ENCODE peak calls at places on chromosomes 5 and 9, in seven cellular contexts. A is PC-9, Z is brain microvascular endothelial cell, X is heart left ventricle, Y is transverse colon, O is mammary epithelial cell, T is ovary. B is an unnamed sample.
A peak's percentile ranks its signal among the peaks of the same experiment; 100 is the strongest.

GRCh38 chr5:153276151-153276550 is 214.3 kb upstream of the GRIA1 start:
- DNase-seq in A (no peak), Z (peak; percentile 2), X (no peak), Y (no peak), O (peak; percentile 35), T (no peak), B (no peak)

GRCh38 chr9:127835930-127836586 is 18.4 kb downstream of the ENG start:
- DNase-seq in A (no peak), Z (peak; percentile 82), X (peak; percentile 70), Y (peak; percentile 47), O (no peak), T (peak; percentile 76), B (no peak)

GRCh38 chr9:79461735-79462134 is 110.0 kb upstream of the TLE4 start:
- DNase-seq in A (no peak), Z (no peak), X (no peak), Y (no peak), O (no peak), T (no peak), B (no peak)

GRCh38 chr5:128749584-128749983 is 211.5 kb upstream of the FBN2 start:
- DNase-seq in A (no peak), Z (no peak), X (no peak), Y (no peak), O (no peak), T (no peak), B (no peak)

GRCh38 chr5:146561711-146562110 is 45.7 kb upstream of the GPR151 start:
- DNase-seq in A (no peak), Z (no peak), X (no peak), Y (no peak), O (no peak), T (no peak), B (no peak)

GRCh38 chr5:88741964-88742363 is 141.0 kb downstream of the MEF2C start:
- DNase-seq in A (no peak), Z (no peak), X (no peak), Y (no peak), O (no peak), T (no peak), B (no peak)

GRCh38 chr9:111094433-111095421 is 56.5 kb upstream of the LPAR1 start:
- DNase-seq in A (no peak), Z (peak; percentile 72), X (peak; percentile 32), Y (peak; percentile 15), O (peak; percentile 43), T (no peak), B (no peak)

GRCh38 chr5:113678924-113679575 is 165.6 kb downstream of the YTHDC2 start:
- DNase-seq in A (no peak), Z (peak; percentile 23), X (no peak), Y (peak; percentile 9), O (peak; percentile 36), T (no peak), B (no peak)

GRCh38 chr5:42423285-42424152 is at the start of gene GHR:
- DNase-seq in A (no peak), Z (peak; percentile 89), X (peak; percentile 88), Y (peak; percentile 82), O (peak; percentile 84), T (peak; percentile 83), B (peak; percentile 77)

GRCh38 chr5:173663810-173664526 is 47.5 kb upstream of the BOD1 start:
- DNase-seq in A (no peak), Z (peak; percentile 7), X (peak; percentile 54), Y (no peak), O (no peak), T (no peak), B (peak; percentile 50)

GRCh38 chr9:100070071-100070470 is 28.7 kb downstream of the ERP44 start:
- DNase-seq in A (no peak), Z (no peak), X (no peak), Y (no peak), O (peak; percentile 19), T (no peak), B (no peak)

DNA sequence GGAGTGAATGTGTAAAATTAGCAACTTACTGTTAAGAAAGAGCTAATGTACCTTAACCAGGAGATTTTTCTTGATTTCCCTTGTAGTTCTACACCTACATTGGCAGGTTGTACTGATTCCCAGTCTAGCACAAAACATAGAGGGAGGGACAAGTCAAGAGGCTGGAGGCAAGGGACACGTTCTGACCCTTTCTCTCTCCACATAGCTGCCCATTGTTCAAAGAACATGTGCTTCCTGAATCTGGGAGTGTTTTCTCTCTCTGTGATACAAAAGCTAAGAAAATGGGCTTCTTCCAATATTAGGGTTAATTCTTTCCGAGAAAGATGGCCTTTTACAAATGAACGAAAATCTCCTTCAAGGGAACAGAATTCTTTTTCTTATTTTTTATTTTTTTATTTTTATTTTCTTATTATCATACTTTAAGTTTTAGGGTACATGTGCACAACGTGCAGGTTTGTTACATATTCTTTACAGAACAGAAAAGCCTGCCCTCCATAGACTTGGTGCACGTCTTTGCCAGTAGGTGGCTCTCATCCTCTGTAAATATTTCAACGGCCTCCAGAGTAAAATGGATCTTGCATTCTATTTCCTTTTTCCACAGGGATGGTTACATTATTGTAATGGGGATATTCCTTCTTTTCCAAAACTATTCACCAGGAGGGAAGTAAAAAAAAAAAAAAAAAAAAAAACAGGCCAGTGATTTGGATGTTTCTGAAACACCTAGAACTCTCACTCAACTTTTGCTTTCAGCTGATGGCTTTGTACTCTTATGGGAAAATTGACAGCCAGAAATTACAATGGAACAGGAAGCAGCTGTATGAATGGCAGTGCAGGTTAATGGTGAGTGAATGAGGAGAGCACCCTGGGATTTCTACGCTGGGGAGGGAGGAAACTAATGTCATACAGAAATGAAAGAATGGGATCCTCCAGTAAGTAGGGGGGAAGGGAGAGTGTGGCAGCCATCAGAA is 13.1 kb upstream of the IFNA5 start:
- DNase-seq in A (no peak), Z (peak; percentile 36), X (no peak), Y (peak; percentile 18), O (peak; percentile 25), T (peak; percentile 35), B (no peak)
- TF ChIP-seq CTCF in A (peak; percentile 66), Z (peak; percentile 76), X (peak; percentile 81), Y (peak; percentile 71), O (peak; percentile 76), T (peak; percentile 34), B (peak; percentile 41)

GRCh38 chr5:132075719-132076077 is 2.1 kb downstream of the CSF2 start:
- DNase-seq in A (no peak), Z (no peak), X (no peak), Y (no peak), O (no peak), T (no peak), B (no peak)

GRCh38 chr5:132079081-132079480 is 5.5 kb downstream of the CSF2 start:
- DNase-seq in A (no peak), Z (no peak), X (no peak), Y (no peak), O (no peak), T (no peak), B (no peak)

GRCh38 chr5:132074772-132075718 is 1.5 kb downstream of the CSF2 start:
- DNase-seq in A (no peak), Z (no peak), X (no peak), Y (no peak), O (peak; percentile 26), T (no peak), B (peak; percentile 87)

GRCh38 chr5:132076202-132076830 is 2.7 kb downstream of the CSF2 start:
- DNase-seq in A (no peak), Z (no peak), X (no peak), Y (no peak), O (no peak), T (no peak), B (no peak)

GRCh38 chr5:132076983-132077382 is 3.4 kb downstream of the CSF2 start:
- DNase-seq in A (no peak), Z (no peak), X (no peak), Y (no peak), O (no peak), T (no peak), B (no peak)
- H3K4me3 ChIP-seq in A (no peak overlapping the region), Z (no peak overlapping the region), X (no peak overlapping the region), Y (no peak overlapping the region), O (no peak overlapping the region), T (no peak overlapping the region), B (no peak overlapping the region)

GRCh38 chr5:114999176-114999575 is 170.5 kb downstream of the TRIM36 start:
- DNase-seq in A (no peak), Z (no peak), X (no peak), Y (no peak), O (no peak), T (peak; percentile 28), B (no peak)
- H3K27ac ChIP-seq in A (no peak overlapping the region), Z (no peak overlapping the region), X (no peak overlapping the region), Y (no peak overlapping the region), O (no peak overlapping the region), T (no peak overlapping the region), B (no peak overlapping the region)

GRCh38 chr9:91516061-91516460 is 92.4 kb upstream of the NFIL3 start:
- DNase-seq in A (no peak), Z (no peak), X (no peak), Y (no peak), O (no peak), T (no peak), B (no peak)

GRCh38 chr9:91522496-91522895 is 98.9 kb upstream of the NFIL3 start:
- DNase-seq in A (no peak), Z (no peak), X (no peak), Y (no peak), O (no peak), T (no peak), B (no peak)

GRCh38 chr9:91515074-91515687 is 91.5 kb upstream of the NFIL3 start:
- DNase-seq in A (no peak), Z (peak; percentile 73), X (peak; percentile 43), Y (no peak), O (peak; percentile 60), T (no peak), B (no peak)

GRCh38 chr9:91516781-91517180 is 93.1 kb upstream of the NFIL3 start:
- DNase-seq in A (no peak), Z (no peak), X (no peak), Y (no peak), O (no peak), T (no peak), B (no peak)

GRCh38 chr9:91519520-91520270 is 96.1 kb upstream of the NFIL3 start:
- DNase-seq in A (no peak), Z (no peak), X (no peak), Y (no peak), O (no peak), T (no peak), B (no peak)
- TF ChIP-seq CTCF in A (no peak), Z (no peak), X (no peak), Y (no peak), O (no peak), T (no peak), B (no peak)